ENCODE peak calls at places on chromosomes 7 and 10, in six cellular contexts. X is foreskin fibroblast, Z is dorsolateral prefrontal cortex, I is fibroblast of lung, H is A549, Q is progenitor cell of endocrine pancreas. W is an unnamed sample.
A peak's percentile ranks its signal among the peaks of the same experiment; 100 is the strongest.

GRCh38 chr7:142568430-142569097 is 180.7 kb upstream of the PRSS1 start:
- DNase-seq in Q (no peak), Z (no peak), H (peak; percentile 72), I (peak; percentile 84), X (peak; percentile 96), W (no peak)

GRCh38 chr7:92685146-92686042 is 95.2 kb upstream of the FAM133B start:
- DNase-seq in H (no peak), Z (no peak), I (no peak), Q (no peak), X (no peak), W (no peak)

GRCh38 chr10:22483132-22483531 is 137.8 kb downstream of the SPAG6 start:
- DNase-seq in X (no peak), Q (no peak), H (no peak), I (no peak), Z (no peak), W (no peak)

GRCh38 chr10:11207276-11207809 is 189.7 kb downstream of the CELF2 start:
- DNase-seq in I (no peak), H (no peak), Q (no peak), Z (no peak), X (no peak), W (no peak)

GRCh38 chr10:69474688-69475432 is 23.6 kb downstream of the TSPAN15 start:
- DNase-seq in Q (no peak), H (peak; percentile 57), X (peak; percentile 51), I (peak; percentile 62), Z (no peak), W (no peak)

GRCh38 chr7:149681274-149681673 is 92.1 kb downstream of the ZNF467 start:
- DNase-seq in Q (no peak), H (no peak), I (no peak), X (no peak), Z (no peak), W (no peak)

GRCh38 chr10:132516771-132517725 is 20.5 kb upstream of the INPP5A start:
- DNase-seq in Z (peak; percentile 65), I (peak; percentile 96), X (peak; percentile 99), Q (peak; percentile 60), H (peak; percentile 94), W (no peak)

GRCh38 chr7:47485640-47486435 is 96.1 kb downstream of the TNS3 start:
- DNase-seq in X (no peak), H (no peak), Q (no peak), I (peak; percentile 26), Z (no peak), W (no peak)

GRCh38 chr10:113576853-113577252 is 24.0 kb downstream of the HABP2 start:
- DNase-seq in I (peak; percentile 14), Z (no peak), X (peak; percentile 25), Q (no peak), H (no peak), W (no peak)

GRCh38 chr7:135151162-135151932 is 3.5 kb downstream of the TMEM140 start:
- DNase-seq in H (no peak), Z (no peak), X (no peak), Q (no peak), I (no peak), W (no peak)

GRCh38 chr7:115249080-115249479 is 327.2 kb downstream of the MDFIC start:
- DNase-seq in Q (no peak), H (no peak), Z (no peak), I (peak; percentile 24), X (peak; percentile 46), W (no peak)

GRCh38 chr7:116653204-116653603 is 18.8 kb upstream of the MET start:
- DNase-seq in I (peak; percentile 27), H (no peak), Z (no peak), X (peak; percentile 40), Q (no peak), W (no peak)

GRCh38 chr7:103718482-103719415 is 270.7 kb downstream of the RELN start:
- DNase-seq in I (no peak), H (no peak), Z (no peak), X (no peak), Q (no peak), W (no peak)

GRCh38 chr7:1693991-1694524 is 24.0 kb downstream of the ELFN1 start:
- DNase-seq in Q (peak; percentile 8), H (no peak), Z (peak; percentile 67), I (peak; percentile 31), X (peak; percentile 69), W (no peak)

GRCh38 chr10:44966816-44967509 is 7.4 kb downstream of the RASSF4 start:
- DNase-seq in X (no peak), I (no peak), Z (peak; percentile 9), H (no peak), Q (no peak), W (no peak)

GRCh38 chr7:82808633-82809032 is 354.1 kb downstream of the PCLO start:
- DNase-seq in X (no peak), Z (no peak), Q (no peak), I (no peak), H (no peak), W (no peak)

GRCh38 chr7:16648551-16648950 is 2.6 kb downstream of the BZW2 start:
- DNase-seq in X (no peak), Q (no peak), Z (no peak), I (no peak), H (no peak), W (no peak)

GRCh38 chr7:148535227-148535626 is 55.3 kb upstream of the C7orf33 start:
- DNase-seq in X (no peak), Z (peak; percentile 16), I (no peak), H (no peak), Q (no peak), W (no peak)

GRCh38 chr7:50783801-50784507 is 1.3 kb upstream of the GRB10 start:
- DNase-seq in Q (no peak), X (no peak), Z (no peak), H (no peak), I (peak; percentile 17), W (no peak)

GRCh38 chr10:129915526-129916378 is 48.3 kb downstream of the EBF3 start:
- DNase-seq in I (no peak), Q (no peak), Z (no peak), X (no peak), H (no peak), W (no peak)

GRCh38 chr7:100965723-100966541 is 3.4 kb upstream of the MUC12 start:
- DNase-seq in H (peak; percentile 98), Z (peak; percentile 38), Q (peak; percentile 97), I (peak; percentile 25), X (peak; percentile 84), W (no peak)

GRCh38 chr7:36082910-36083309 is 70.1 kb upstream of the EEPD1 start:
- DNase-seq in Z (no peak), Q (no peak), I (no peak), X (no peak), H (no peak), W (no peak)

GRCh38 chr7:36085096-36085495 is 68.0 kb upstream of the EEPD1 start:
- DNase-seq in I (no peak), Q (no peak), Z (no peak), H (no peak), X (no peak), W (no peak)

GRCh38 chr7:36083626-36084380 is 69.3 kb upstream of the EEPD1 start:
- DNase-seq in I (no peak), H (no peak), Z (no peak), X (no peak), Q (no peak), W (no peak)

GRCh38 chr7:36086571-36086970 is 66.5 kb upstream of the EEPD1 start:
- DNase-seq in Z (no peak), Q (no peak), H (no peak), I (no peak), X (no peak), W (no peak)

GRCh38 chr7:36084485-36085091 is 68.5 kb upstream of the EEPD1 start:
- DNase-seq in Q (peak; percentile 24), I (peak; percentile 32), X (peak; percentile 25), Z (peak; percentile 65), H (peak; percentile 53), W (no peak)
- TF ChIP-seq CTCF in Q (peak; percentile 47), I (peak; percentile 17), X (peak; percentile 41), Z (no peak), H (peak; percentile 34), W (no peak)

DNA sequence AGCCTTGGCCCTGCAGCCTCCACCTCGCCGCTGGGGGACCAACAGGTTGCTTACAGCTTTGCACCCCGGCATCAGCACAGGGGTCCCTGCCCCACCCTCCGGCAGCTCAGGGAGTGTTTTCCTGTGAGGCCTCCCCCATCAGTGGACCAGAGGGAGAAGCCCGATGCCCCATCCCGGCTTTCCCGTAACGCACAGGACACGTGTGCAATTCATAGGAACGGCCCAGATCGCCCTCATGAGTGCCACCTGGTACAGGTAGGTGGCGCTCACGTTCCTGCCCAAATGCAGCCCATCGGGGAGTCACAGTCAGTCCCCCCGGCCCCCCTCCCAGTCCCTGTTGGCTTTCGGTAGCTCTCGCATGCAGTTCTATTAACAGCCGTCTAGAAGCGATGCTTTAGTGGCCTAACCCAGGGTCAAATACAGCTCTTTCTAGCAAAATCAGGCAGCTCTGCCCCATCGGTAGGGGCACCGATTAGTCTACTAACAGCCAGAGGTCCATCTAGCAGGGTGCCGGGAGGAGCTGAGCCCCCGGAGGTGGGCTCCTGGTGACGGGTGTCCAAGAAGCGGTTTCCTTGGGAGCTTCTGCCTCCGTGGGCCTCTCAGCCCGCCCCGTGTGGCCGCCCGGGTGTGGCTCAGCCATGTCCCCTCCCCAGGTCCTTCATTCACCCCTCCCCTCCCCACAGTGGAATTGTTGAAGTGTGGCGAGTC is 48.4 kb upstream of the GTF2IRD1 start:
- DNase-seq in X (peak; percentile 26), H (peak; percentile 47), Z (no peak), I (no peak), Q (no peak), W (no peak)
- TF ChIP-seq CTCF in X (peak; percentile 33), H (peak; percentile 48), Z (no peak), I (no peak), Q (peak; percentile 48), W (peak; percentile 24)

DNA sequence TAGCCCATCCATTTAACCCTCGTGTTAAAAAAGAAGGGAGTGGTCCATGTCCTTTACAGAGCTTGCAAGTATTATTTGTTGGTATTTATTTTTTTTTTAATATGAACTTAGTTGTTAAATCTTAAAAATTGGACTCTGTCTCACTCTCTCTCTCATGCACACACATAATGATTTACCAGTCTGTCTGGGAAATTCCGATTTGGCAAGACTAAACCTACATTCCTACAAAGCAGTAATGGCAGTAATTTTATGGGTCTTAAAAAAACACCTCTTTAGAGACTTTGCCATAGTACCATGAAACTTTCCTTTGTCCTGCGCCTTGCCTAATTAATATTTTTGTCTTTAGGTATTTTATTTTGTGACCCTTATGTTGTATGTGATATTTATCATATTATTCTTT is 239.5 kb upstream of the PPP1R3A start:
- DNase-seq in H (no peak), I (no peak), Z (no peak), Q (no peak), X (no peak), W (no peak)
- TF ChIP-seq CTCF in H (no peak), I (no peak), Z (no peak), Q (no peak), X (no peak), W (no peak)

DNA sequence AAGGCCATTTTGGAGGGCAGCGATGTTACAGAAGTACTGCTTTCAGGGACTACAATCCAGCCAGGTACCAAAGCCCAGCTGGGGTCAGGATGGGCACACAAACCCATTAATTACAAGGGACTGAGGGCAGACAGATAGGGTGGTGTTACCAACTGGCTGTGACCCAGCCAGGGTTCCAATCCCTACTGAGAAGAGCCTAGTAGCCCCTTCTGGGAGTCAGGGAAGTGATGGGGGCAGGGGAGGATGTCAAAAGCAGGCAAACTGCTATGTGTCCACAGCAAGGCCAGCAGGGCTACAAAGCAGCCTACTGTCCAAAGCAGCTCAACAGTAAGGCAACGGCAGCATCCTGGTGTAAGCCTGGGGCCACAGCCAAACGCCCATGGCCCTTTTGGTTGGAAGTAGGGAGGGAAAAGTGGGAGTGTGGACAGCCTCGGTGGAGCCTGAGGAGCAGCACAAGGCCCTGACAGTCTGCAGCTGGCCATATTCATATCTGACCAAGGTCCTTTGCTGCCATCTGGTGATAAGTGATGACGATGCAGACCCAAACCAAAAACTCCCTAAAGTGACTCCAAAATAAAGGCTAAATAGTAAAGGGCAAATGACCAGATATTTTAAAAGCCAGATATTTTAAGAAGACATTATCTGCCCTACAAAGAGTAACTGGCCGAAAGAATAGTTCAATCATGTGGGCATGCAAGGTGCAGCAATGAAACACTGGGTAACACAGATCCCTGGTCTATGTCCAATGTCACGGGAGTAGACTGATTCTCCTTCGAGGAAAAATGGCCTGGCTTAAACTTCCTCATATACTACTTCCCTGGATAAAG is 56.9 kb downstream of the XPNPEP1 start:
- DNase-seq in I (peak; percentile 33), Z (peak; percentile 19), H (no peak), X (peak; percentile 29), Q (no peak), W (no peak)
- TF ChIP-seq CTCF in I (peak; percentile 9), Z (peak; percentile 56), H (peak; percentile 22), X (peak; percentile 23), Q (peak; percentile 53), W (peak; percentile 19)